ENCODE peak calls at places on chromosomes 3 and 15, in five cellular contexts. One of them, this sample, is unnamed.

GRCh38 chr3:66153961-66154923 is 66.6 kb upstream of the SLC25A26 start:
- DNase-seq in CD8-positive, alpha-beta T cell: no peak
- DNase-seq in stimulated activated CD4-positive, alpha-beta T cell treated with anti-CD3 and anti-CD28 coated beads, Interleukin-15, amount 100 ng/mL, for 1 hour: no peak
- DNase-seq in NCI-H2029: no peak
- DNase-seq in iris pigment epithelial cell: peak; percentile 50
- DNase-seq in this sample: no peak

GRCh38 chr15:71011503-71012155 is 103.6 kb upstream of the THSD4 start:
- DNase-seq in CD8-positive, alpha-beta T cell: no peak
- DNase-seq in iris pigment epithelial cell: peak; percentile 78
- DNase-seq in stimulated activated CD4-positive, alpha-beta T cell treated with anti-CD3 and anti-CD28 coated beads, Interleukin-15, amount 100 ng/mL, for 1 hour: no peak
- DNase-seq in NCI-H2029: peak; percentile 0
- DNase-seq in this sample: no peak

GRCh38 chr3:119891944-119892721 is 110.2 kb downstream of the NR1I2 start:
- DNase-seq in CD8-positive, alpha-beta T cell: peak; percentile 10
- DNase-seq in NCI-H2029: peak; percentile 41
- DNase-seq in iris pigment epithelial cell: peak; percentile 75
- DNase-seq in stimulated activated CD4-positive, alpha-beta T cell treated with anti-CD3 and anti-CD28 coated beads, Interleukin-15, amount 100 ng/mL, for 1 hour: no peak
- DNase-seq in this sample: peak; percentile 71

GRCh38 chr3:127171721-127172120 is 21.2 kb upstream of the PRR23E start:
- DNase-seq in iris pigment epithelial cell: no peak
- DNase-seq in CD8-positive, alpha-beta T cell: no peak
- DNase-seq in NCI-H2029: no peak
- DNase-seq in stimulated activated CD4-positive, alpha-beta T cell treated with anti-CD3 and anti-CD28 coated beads, Interleukin-15, amount 100 ng/mL, for 1 hour: no peak
- DNase-seq in this sample: no peak

GRCh38 chr3:179832333-179832854 is 179.6 kb downstream of the USP13 start:
- DNase-seq in iris pigment epithelial cell: no peak
- DNase-seq in stimulated activated CD4-positive, alpha-beta T cell treated with anti-CD3 and anti-CD28 coated beads, Interleukin-15, amount 100 ng/mL, for 1 hour: no peak
- DNase-seq in NCI-H2029: no peak
- DNase-seq in CD8-positive, alpha-beta T cell: no peak
- DNase-seq in this sample: no peak

GRCh38 chr3:71432044-71432970 is 151.2 kb downstream of the FOXP1 start:
- DNase-seq in iris pigment epithelial cell: no peak
- DNase-seq in CD8-positive, alpha-beta T cell: no peak
- DNase-seq in stimulated activated CD4-positive, alpha-beta T cell treated with anti-CD3 and anti-CD28 coated beads, Interleukin-15, amount 100 ng/mL, for 1 hour: no peak
- DNase-seq in NCI-H2029: no peak
- DNase-seq in this sample: no peak

GRCh38 chr3:184633185-184633584 is 71.6 kb downstream of the EPHB3 start:
- DNase-seq in NCI-H2029: no peak
- DNase-seq in iris pigment epithelial cell: no peak
- DNase-seq in CD8-positive, alpha-beta T cell: no peak
- DNase-seq in stimulated activated CD4-positive, alpha-beta T cell treated with anti-CD3 and anti-CD28 coated beads, Interleukin-15, amount 100 ng/mL, for 1 hour: no peak
- DNase-seq in this sample: no peak

GRCh38 chr15:37140531-37141053 is 40.2 kb upstream of the MEIS2 start:
- DNase-seq in stimulated activated CD4-positive, alpha-beta T cell treated with anti-CD3 and anti-CD28 coated beads, Interleukin-15, amount 100 ng/mL, for 1 hour: no peak
- DNase-seq in iris pigment epithelial cell: peak; percentile 21
- DNase-seq in CD8-positive, alpha-beta T cell: no peak
- DNase-seq in NCI-H2029: no peak
- DNase-seq in this sample: no peak

GRCh38 chr3:169008772-169009358 is 654.6 kb downstream of the MECOM start:
- DNase-seq in CD8-positive, alpha-beta T cell: no peak
- DNase-seq in stimulated activated CD4-positive, alpha-beta T cell treated with anti-CD3 and anti-CD28 coated beads, Interleukin-15, amount 100 ng/mL, for 1 hour: no peak
- DNase-seq in iris pigment epithelial cell: no peak
- DNase-seq in NCI-H2029: no peak
- DNase-seq in this sample: no peak

GRCh38 chr3:72301779-72302178 is 516.8 kb upstream of the PROK2 start:
- DNase-seq in iris pigment epithelial cell: no peak
- DNase-seq in CD8-positive, alpha-beta T cell: no peak
- DNase-seq in stimulated activated CD4-positive, alpha-beta T cell treated with anti-CD3 and anti-CD28 coated beads, Interleukin-15, amount 100 ng/mL, for 1 hour: no peak
- DNase-seq in NCI-H2029: peak; percentile 50
- DNase-seq in this sample: no peak

GRCh38 chr3:83523470-83524073 is 1435.2 kb upstream of the CADM2 start:
- DNase-seq in CD8-positive, alpha-beta T cell: no peak
- DNase-seq in NCI-H2029: peak; percentile 0
- DNase-seq in stimulated activated CD4-positive, alpha-beta T cell treated with anti-CD3 and anti-CD28 coated beads, Interleukin-15, amount 100 ng/mL, for 1 hour: no peak
- DNase-seq in iris pigment epithelial cell: peak; percentile 52
- DNase-seq in this sample: peak; percentile 0

This sample was measured in COR-L47.